ENCODE peak calls at places on chromosomes 16 and 17, in ten cellular contexts. U, A, T, G, J, Z, N, C, B and O are unnamed samples.

GRCh38 chr17:38465420-38466345 is 37.4 kb downstream of the ARHGAP23 start:
- DNase-seq in U (no peak), A (peak), T (no peak), G (peak), J (no peak), Z (no peak), N (no peak), C (no peak), B (no peak), O (peak)

GRCh38 chr17:75404223-75404738 is 1.2 kb downstream of the GRB2 start:
- DNase-seq in U (peak), A (peak), T (no peak), G (peak), J (peak), Z (peak), N (peak), C (peak), B (no peak), O (peak)

GRCh38 chr16:60166111-60166510 is 1432.0 kb upstream of the GOT2 start:
- DNase-seq in U (no peak), A (no peak), T (no peak), G (no peak), J (no peak), Z (peak), N (no peak), C (no peak), B (no peak), O (peak)

GRCh38 chr16:79082955-79083354 is 517.6 kb downstream of the MAF start:
- DNase-seq in U (no peak), A (no peak), T (no peak), G (no peak), J (no peak), Z (no peak), N (no peak), C (no peak), B (no peak), O (no peak)

GRCh38 chr17:17935321-17936271 is 36.6 kb downstream of the TOM1L2 start:
- DNase-seq in U (peak), A (peak), T (no peak), G (no peak), J (no peak), Z (peak), N (no peak), C (no peak), B (no peak), O (peak)

GRCh38 chr17:27879987-27880608 is 13.1 kb downstream of the LYRM9 start:
- DNase-seq in U (peak), A (peak), T (no peak), G (peak), J (peak), Z (peak), N (peak), C (peak), B (peak), O (peak)

GRCh38 chr16:2341456-2342447 is 1.2 kb upstream of the ABCA3 start:
- DNase-seq in U (no peak), A (peak), T (no peak), G (peak), J (no peak), Z (no peak), N (peak), C (no peak), B (no peak), O (no peak)

GRCh38 chr17:32331243-32332040 is 10.5 kb downstream of the C17orf75 start:
- DNase-seq in U (no peak), A (no peak), T (no peak), G (no peak), J (no peak), Z (no peak), N (no peak), C (no peak), B (no peak), O (no peak)

GRCh38 chr17:75565066-75565465 is 22.5 kb upstream of the MYO15B start:
- DNase-seq in U (no peak), A (no peak), T (no peak), G (no peak), J (no peak), Z (peak), N (no peak), C (no peak), B (no peak), O (peak)

GRCh38 chr16:9297437-9298113 is 206.1 kb downstream of the HAPSTR1 start:
- DNase-seq in U (no peak), A (no peak), T (no peak), G (peak), J (no peak), Z (peak), N (no peak), C (no peak), B (peak), O (no peak)

GRCh38 chr16:89037261-89038152 is 56.1 kb upstream of the ACSF3 start:
- DNase-seq in U (no peak), A (no peak), T (no peak), G (peak), J (no peak), Z (no peak), N (no peak), C (no peak), B (peak), O (peak)

GRCh38 chr16:88816736-88817535 is 5.2 kb upstream of the APRT start:
- DNase-seq in U (no peak), A (no peak), T (no peak), G (no peak), J (no peak), Z (no peak), N (no peak), C (no peak), B (no peak), O (peak)

GRCh38 chr17:31487648-31488263 is 96.3 kb downstream of the RAB11FIP4 start:
- DNase-seq in U (peak), A (no peak), T (peak), G (peak), J (peak), Z (no peak), N (peak), C (peak), B (peak), O (peak)

GRCh38 chr16:54050281-54051210 is 236.0 kb downstream of the IRX3 start:
- DNase-seq in U (no peak), A (peak), T (no peak), G (no peak), J (no peak), Z (no peak), N (no peak), C (no peak), B (no peak), O (no peak)

GRCh38 chr17:15091825-15092224 is 173.3 kb downstream of the PMP22 start:
- DNase-seq in U (no peak), A (no peak), T (no peak), G (no peak), J (no peak), Z (no peak), N (no peak), C (no peak), B (no peak), O (peak)

GRCh38 chr17:30547778-30548177 is 70.6 kb downstream of the GOSR1 start:
- DNase-seq in U (no peak), A (no peak), T (no peak), G (no peak), J (no peak), Z (no peak), N (no peak), C (no peak), B (no peak), O (no peak)

GRCh38 chr17:7357381-7357780 is 2.4 kb downstream of the TMEM95 start:
- DNase-seq in U (no peak), A (no peak), T (no peak), G (no peak), J (no peak), Z (no peak), N (no peak), C (no peak), B (no peak), O (no peak)

GRCh38 chr16:615122-615521 is 15.7 kb upstream of the WFIKKN1 start:
- DNase-seq in U (no peak), A (no peak), T (no peak), G (no peak), J (no peak), Z (no peak), N (no peak), C (no peak), B (no peak), O (no peak)

GRCh38 chr17:16040710-16041251 is 41.2 kb downstream of the TTC19 start:
- DNase-seq in U (peak), A (no peak), T (no peak), G (no peak), J (no peak), Z (no peak), N (no peak), C (no peak), B (no peak), O (no peak)

GRCh38 chr16:87602821-87603683 is 744 bp downstream of the JPH3 start:
- DNase-seq in U (no peak), A (no peak), T (no peak), G (no peak), J (no peak), Z (no peak), N (no peak), C (no peak), B (no peak), O (no peak)

GRCh38 chr16:19348578-19349315 is 63.2 kb downstream of the CLEC19A start:
- DNase-seq in U (no peak), A (no peak), T (no peak), G (no peak), J (no peak), Z (no peak), N (no peak), C (no peak), B (no peak), O (no peak)

GRCh38 chr17:66652840-66653507 is 181.9 kb upstream of the CACNG5 start:
- DNase-seq in U (no peak), A (no peak), T (no peak), G (no peak), J (no peak), Z (peak), N (no peak), C (no peak), B (no peak), O (peak)

GRCh38 chr17:44540246-44541084 is 16.8 kb upstream of the FZD2 start:
- DNase-seq in U (no peak), A (no peak), T (no peak), G (no peak), J (no peak), Z (no peak), N (no peak), C (no peak), B (no peak), O (no peak)

GRCh38 chr17:45719335-45720071 is 64.6 kb upstream of the CRHR1 start:
- DNase-seq in U (no peak), A (peak), T (no peak), G (no peak), J (peak), Z (peak), N (no peak), C (no peak), B (no peak), O (peak)

GRCh38 chr17:7677388-7678067 is 9.8 kb downstream of the TP53 start:
- DNase-seq in U (no peak), A (no peak), T (no peak), G (no peak), J (no peak), Z (no peak), N (no peak), C (no peak), B (no peak), O (no peak)

GRCh38 chr17:17042851-17043667 is 802 bp downstream of the MPRIP start:
- DNase-seq in U (no peak), A (peak), T (no peak), G (no peak), J (no peak), Z (peak), N (peak), C (no peak), B (no peak), O (peak)

GRCh38 chr16:71259086-71259485 is 28.6 kb upstream of the HYDIN start:
- DNase-seq in U (no peak), A (no peak), T (no peak), G (no peak), J (no peak), Z (no peak), N (no peak), C (no peak), B (no peak), O (no peak)

GRCh38 chr16:2016407-2016922 is 3.1 kb upstream of the NPW start:
- DNase-seq in U (no peak), A (no peak), T (no peak), G (peak), J (no peak), Z (no peak), N (no peak), C (no peak), B (no peak), O (no peak)

GRCh38 chr16:11621920-11622651 is 35.4 kb upstream of the LITAF start:
- DNase-seq in U (no peak), A (peak), T (no peak), G (peak), J (no peak), Z (no peak), N (peak), C (peak), B (peak), O (no peak)

GRCh38 chr16:15954814-15955151 is 5.4 kb downstream of the ABCC1 start:
- DNase-seq in U (no peak), A (no peak), T (no peak), G (no peak), J (no peak), Z (no peak), N (no peak), C (no peak), B (no peak), O (no peak)

GRCh38 chr16:28163699-28164584 is 47.8 kb downstream of the XPO6 start:
- DNase-seq in U (no peak), A (no peak), T (no peak), G (no peak), J (no peak), Z (no peak), N (no peak), C (no peak), B (no peak), O (no peak)

GRCh38 chr17:82636626-82637598 is 11.3 kb downstream of the WDR45B start:
- DNase-seq in U (peak), A (no peak), T (no peak), G (peak), J (no peak), Z (no peak), N (no peak), C (no peak), B (no peak), O (peak)

GRCh38 chr16:70715113-70715711 is 29.4 kb upstream of the MTSS2 start:
- DNase-seq in U (peak), A (peak), T (peak), G (peak), J (peak), Z (peak), N (no peak), C (no peak), B (no peak), O (peak)